ENCODE peak calls at places on chromosomes 4 and X, in seven cellular contexts. D, T, A, M, U, W and Z are unnamed samples.

GRCh38 chrX:110803506-110803905 is 7.9 kb upstream of the CHRDL1 start:
- DNase-seq in D (peak; percentile 65), T (no peak), A (no peak), M (no peak), U (no peak), W (no peak), Z (no peak)

GRCh38 chrX:11952176-11952720 is 186.0 kb upstream of the FRMPD4 start:
- DNase-seq in D (no peak), T (no peak), A (peak; percentile 64), M (no peak), U (no peak), W (no peak), Z (no peak)

GRCh38 chr4:161573836-161574235 is 590.0 kb downstream of the FSTL5 start:
- DNase-seq in D (no peak), T (no peak), A (peak; percentile 1), M (no peak), U (no peak), W (no peak), Z (no peak)

GRCh38 chr4:128796934-128797333 is 12.6 kb upstream of the JADE1 start:
- DNase-seq in D (peak; percentile 39), T (no peak), A (no peak), M (no peak), U (no peak), W (peak; percentile 36), Z (no peak)

GRCh38 chr4:100087743-100088142 is 102.5 kb downstream of the DDIT4L start:
- DNase-seq in D (peak; percentile 53), T (no peak), A (peak; percentile 70), M (no peak), U (no peak), W (no peak), Z (no peak)

GRCh38 chrX:11099465-11099864 is 11.7 kb upstream of the HCCS start:
- DNase-seq in D (no peak), T (no peak), A (no peak), M (no peak), U (no peak), W (no peak), Z (no peak)

GRCh38 chr4:168679397-168680176 is 182.7 kb downstream of the PALLD start:
- DNase-seq in D (no peak), T (no peak), A (no peak), M (no peak), U (no peak), W (no peak), Z (no peak)

GRCh38 chr4:109810580-109811387 is 4.8 kb upstream of the GAR1 start:
- DNase-seq in D (no peak), T (no peak), A (no peak), M (no peak), U (no peak), W (no peak), Z (no peak)

GRCh38 chr4:109955146-109955545 is 42.5 kb downstream of the EGF start:
- DNase-seq in D (no peak), T (no peak), A (no peak), M (no peak), U (no peak), W (no peak), Z (no peak)

GRCh38 chr4:141885112-141885511 is 248.7 kb downstream of the IL15 start:
- DNase-seq in D (no peak), T (no peak), A (no peak), M (no peak), U (no peak), W (no peak), Z (no peak)

GRCh38 chrX:110412971-110413726 is 54.5 kb downstream of the RTL9 start:
- DNase-seq in D (peak; percentile 75), T (peak; percentile 48), A (peak; percentile 75), M (peak; percentile 62), U (no peak), W (peak; percentile 75), Z (no peak)

GRCh38 chr4:110550260-110550659 is 72.6 kb downstream of the PITX2 start:
- DNase-seq in D (peak; percentile 47), T (no peak), A (peak; percentile 36), M (no peak), U (no peak), W (no peak), Z (peak; percentile 7)

GRCh38 chr4:98481167-98481566 is 177.2 kb downstream of the TSPAN5 start:
- DNase-seq in D (no peak), T (no peak), A (no peak), M (peak; percentile 56), U (no peak), W (no peak), Z (no peak)

GRCh38 chr4:136863756-136864155 is 668.5 kb downstream of the PCDH18 start:
- DNase-seq in D (peak; percentile 4), T (peak; percentile 8), A (peak; percentile 25), M (no peak), U (no peak), W (no peak), Z (no peak)

GRCh38 chr4:157992038-157992706 is 180.7 kb downstream of the GASK1B start:
- DNase-seq in D (peak; percentile 78), T (no peak), A (peak; percentile 92), M (no peak), U (peak; percentile 2), W (no peak), Z (peak; percentile 48)

GRCh38 chr4:76407440-76408119 is 13.4 kb downstream of the CCDC158 start:
- DNase-seq in D (no peak), T (no peak), A (peak; percentile 35), M (no peak), U (no peak), W (no peak), Z (no peak)

GRCh38 chr4:140641789-140642439 is 73.2 kb upstream of the UCP1 start:
- DNase-seq in D (no peak), T (no peak), A (peak; percentile 10), M (peak; percentile 85), U (no peak), W (peak; percentile 46), Z (no peak)

GRCh38 chr4:98838977-98839618 is 89.8 kb downstream of the EIF4E start:
- DNase-seq in D (peak; percentile 21), T (no peak), A (peak; percentile 94), M (no peak), U (no peak), W (no peak), Z (no peak)

GRCh38 chr4:6568689-6569332 is 6.2 kb upstream of the MAN2B2 start:
- DNase-seq in D (peak; percentile 70), T (peak; percentile 86), A (peak; percentile 60), M (no peak), U (no peak), W (no peak), Z (no peak)

GRCh38 chr4:137530176-137530575 is 2.1 kb downstream of the PCDH18 start:
- DNase-seq in D (peak; percentile 91), T (no peak), A (peak; percentile 70), M (no peak), U (no peak), W (no peak), Z (no peak)

GRCh38 chr4:90415116-90415515 is 287.9 kb downstream of the CCSER1 start:
- DNase-seq in D (no peak), T (no peak), A (no peak), M (no peak), U (no peak), W (no peak), Z (no peak)

GRCh38 chrX:107721966-107722707 is 53.5 kb downstream of the TSC22D3 start:
- DNase-seq in D (no peak), T (no peak), A (no peak), M (no peak), U (no peak), W (no peak), Z (no peak)